ENCODE peak calls at places on chromosomes 6 and 20, in five cellular contexts. M is EL, B is LHCN-M2, K is cardiac fibroblast, P is HFFc6. H is an unnamed sample.

GRCh38 chr20:31542963-31543362 is 28.7 kb downstream of the HM13 start:
- DNase-seq in B (no peak), K (no peak), M (no peak), P (no peak), H (no peak)

GRCh38 chr6:112475083-112475482 is 128.0 kb downstream of the RFPL4B start:
- DNase-seq in K (peak), P (peak), M (peak), B (peak), H (no peak)

GRCh38 chr6:84033523-84034451 is at the start of gene MRAP2:
- DNase-seq in B (no peak), K (peak), M (peak), P (no peak), H (no peak)

GRCh38 chr6:32973934-32974333 is 5.5 kb downstream of the BRD2 start:
- DNase-seq in P (peak), B (peak), M (peak), K (peak), H (peak)

GRCh38 chr6:47414517-47415167 is 62.9 kb upstream of the CD2AP start:
- DNase-seq in K (peak), B (peak), M (peak), P (peak), H (no peak)

GRCh38 chr6:38354905-38355304 is 284.8 kb downstream of the BTBD9 start:
- DNase-seq in B (no peak), P (no peak), K (no peak), M (no peak), H (no peak)

GRCh38 chr6:163579111-163579879 is 164.8 kb downstream of the QKI start:
- DNase-seq in B (no peak), M (no peak), P (no peak), K (no peak), H (peak)

GRCh38 chr6:99250476-99250875 is 99.0 kb downstream of the FAXC start:
- DNase-seq in M (no peak), B (no peak), K (no peak), P (no peak), H (no peak)

GRCh38 chr6:26232950-26233607 is 131.9 kb upstream of the BTN3A2 start:
- DNase-seq in P (peak), M (peak), K (peak), B (no peak), H (no peak)

GRCh38 chr6:33926451-33926850 is 122.6 kb upstream of the MLN start:
- DNase-seq in M (peak), P (no peak), B (peak), K (no peak), H (no peak)

GRCh38 chr6:45472383-45472782 is 94.6 kb upstream of the SUPT3H start:
- DNase-seq in B (peak), P (no peak), M (no peak), K (peak), H (no peak)

GRCh38 chr6:43942011-43942442 is 172.0 kb downstream of the VEGFA start:
- DNase-seq in B (no peak), K (no peak), P (no peak), M (no peak), H (peak)

GRCh38 chr6:2752477-2753115 is 1.9 kb upstream of the MYLK4 start:
- DNase-seq in B (no peak), P (no peak), M (no peak), K (no peak), H (no peak)

H was measured in retinal pigment epithelial cell.